ENCODE peak calls at places on chromosomes 12 and 14, in eight cellular contexts. One of them, this sample, is unnamed.
A peak's percentile ranks its signal among the peaks of the same experiment; 100 is the strongest.

GRCh38 chr14:20797159-20797558 is 5.5 kb downstream of the RNASE1 start:
- DNase-seq in globus pallidus: no peak
- DNase-seq in aorta: no peak
- DNase-seq in GM12865: no peak
- DNase-seq in T-helper 1 cell: no peak
- DNase-seq in CD4-positive, alpha-beta memory T cell: no peak
- DNase-seq in naive thymus-derived CD8-positive, alpha-beta T cell: no peak
- DNase-seq in dermis microvascular lymphatic vessel endothelial cell: no peak
- DNase-seq in this sample: no peak

GRCh38 chr14:75985618-75986438 is at the start of gene IFT43:
- DNase-seq in aorta: peak; percentile 96
- DNase-seq in T-helper 1 cell: peak; percentile 85
- DNase-seq in naive thymus-derived CD8-positive, alpha-beta T cell: peak; percentile 94
- DNase-seq in dermis microvascular lymphatic vessel endothelial cell: peak; percentile 82
- DNase-seq in CD4-positive, alpha-beta memory T cell: peak; percentile 90
- DNase-seq in GM12865: peak; percentile 80
- DNase-seq in globus pallidus: peak; percentile 87
- DNase-seq in this sample: peak; percentile 86

GRCh38 chr12:45674583-45674982 is 54.9 kb upstream of the ARID2 start:
- DNase-seq in GM12865: no peak
- DNase-seq in CD4-positive, alpha-beta memory T cell: no peak
- DNase-seq in naive thymus-derived CD8-positive, alpha-beta T cell: no peak
- DNase-seq in aorta: peak; percentile 85
- DNase-seq in T-helper 1 cell: no peak
- DNase-seq in dermis microvascular lymphatic vessel endothelial cell: peak; percentile 67
- DNase-seq in globus pallidus: no peak
- DNase-seq in this sample: no peak

GRCh38 chr12:131618303-131618658 is 92.6 kb upstream of the SFSWAP start:
- DNase-seq in dermis microvascular lymphatic vessel endothelial cell: no peak
- DNase-seq in globus pallidus: no peak
- DNase-seq in T-helper 1 cell: no peak
- DNase-seq in GM12865: no peak
- DNase-seq in CD4-positive, alpha-beta memory T cell: no peak
- DNase-seq in naive thymus-derived CD8-positive, alpha-beta T cell: no peak
- DNase-seq in aorta: no peak
- DNase-seq in this sample: no peak

GRCh38 chr12:38961044-38961443 is 55.7 kb upstream of the CPNE8 start:
- DNase-seq in dermis microvascular lymphatic vessel endothelial cell: no peak
- DNase-seq in globus pallidus: no peak
- DNase-seq in GM12865: no peak
- DNase-seq in naive thymus-derived CD8-positive, alpha-beta T cell: no peak
- DNase-seq in CD4-positive, alpha-beta memory T cell: no peak
- DNase-seq in T-helper 1 cell: no peak
- DNase-seq in aorta: no peak
- DNase-seq in this sample: no peak

GRCh38 chr14:94481468-94482131 is 5.6 kb upstream of the SERPINA9 start:
- DNase-seq in GM12865: peak; percentile 57
- DNase-seq in naive thymus-derived CD8-positive, alpha-beta T cell: no peak
- DNase-seq in aorta: no peak
- DNase-seq in globus pallidus: no peak
- DNase-seq in CD4-positive, alpha-beta memory T cell: no peak
- DNase-seq in dermis microvascular lymphatic vessel endothelial cell: no peak
- DNase-seq in T-helper 1 cell: no peak
- DNase-seq in this sample: no peak

GRCh38 chr14:68688872-68689371 is 103.9 kb downstream of the ZFP36L1 start:
- DNase-seq in CD4-positive, alpha-beta memory T cell: no peak
- DNase-seq in globus pallidus: no peak
- DNase-seq in T-helper 1 cell: no peak
- DNase-seq in aorta: no peak
- DNase-seq in GM12865: peak; percentile 44
- DNase-seq in dermis microvascular lymphatic vessel endothelial cell: no peak
- DNase-seq in naive thymus-derived CD8-positive, alpha-beta T cell: no peak
- DNase-seq in this sample: no peak

GRCh38 chr12:77645966-77646598 is 184.6 kb upstream of the NAV3 start:
- DNase-seq in naive thymus-derived CD8-positive, alpha-beta T cell: no peak
- DNase-seq in dermis microvascular lymphatic vessel endothelial cell: no peak
- DNase-seq in GM12865: peak; percentile 9
- DNase-seq in CD4-positive, alpha-beta memory T cell: no peak
- DNase-seq in T-helper 1 cell: no peak
- DNase-seq in globus pallidus: no peak
- DNase-seq in aorta: no peak
- DNase-seq in this sample: no peak

GRCh38 chr12:46915082-46915481 is 89.3 kb upstream of the SLC38A4 start:
- DNase-seq in aorta: peak; percentile 62
- DNase-seq in GM12865: no peak
- DNase-seq in CD4-positive, alpha-beta memory T cell: no peak
- DNase-seq in globus pallidus: no peak
- DNase-seq in T-helper 1 cell: no peak
- DNase-seq in naive thymus-derived CD8-positive, alpha-beta T cell: no peak
- DNase-seq in dermis microvascular lymphatic vessel endothelial cell: no peak
- DNase-seq in this sample: no peak

GRCh38 chr12:97960741-97961608 is 498.4 kb downstream of the RMST start:
- DNase-seq in aorta: no peak
- DNase-seq in T-helper 1 cell: peak; percentile 7
- DNase-seq in CD4-positive, alpha-beta memory T cell: peak; percentile 7
- DNase-seq in dermis microvascular lymphatic vessel endothelial cell: peak; percentile 13
- DNase-seq in GM12865: peak; percentile 59
- DNase-seq in globus pallidus: peak; percentile 8
- DNase-seq in naive thymus-derived CD8-positive, alpha-beta T cell: no peak
- DNase-seq in this sample: no peak

GRCh38 chr14:64761441-64762043 is 57.3 kb downstream of the PLEKHG3 start:
- DNase-seq in naive thymus-derived CD8-positive, alpha-beta T cell: no peak
- DNase-seq in aorta: no peak
- DNase-seq in dermis microvascular lymphatic vessel endothelial cell: no peak
- DNase-seq in CD4-positive, alpha-beta memory T cell: no peak
- DNase-seq in T-helper 1 cell: no peak
- DNase-seq in GM12865: no peak
- DNase-seq in globus pallidus: no peak
- DNase-seq in this sample: no peak

GRCh38 chr12:110269622-110270124 is 11.4 kb upstream of the ATP2A2 start:
- DNase-seq in naive thymus-derived CD8-positive, alpha-beta T cell: no peak
- DNase-seq in dermis microvascular lymphatic vessel endothelial cell: peak; percentile 23
- DNase-seq in aorta: no peak
- DNase-seq in T-helper 1 cell: no peak
- DNase-seq in globus pallidus: no peak
- DNase-seq in CD4-positive, alpha-beta memory T cell: no peak
- DNase-seq in GM12865: no peak
- DNase-seq in this sample: no peak

This sample was measured in central memory CD4-positive, alpha-beta T cell.